ENCODE peak calls at places on chromosomes 13 and 19, in four cellular contexts. Q, X, I and U are unnamed samples.

GRCh38 chr19:40421468-40421778 is 4.4 kb downstream of the SERTAD1 start:
- DNase-seq in Q (no peak), X (no peak), I (no peak), U (no peak)

GRCh38 chr19:7492142-7493055 is 3.6 kb upstream of the PEX11G start:
- DNase-seq in Q (no peak), X (no peak), I (no peak), U (no peak)

GRCh38 chr13:98293570-98294142 is 116.6 kb upstream of the RNF113B start:
- DNase-seq in Q (no peak), X (no peak), I (no peak), U (no peak)

GRCh38 chr13:29496241-29496712 is 99.2 kb downstream of the SLC7A1 start:
- DNase-seq in Q (no peak), X (no peak), I (no peak), U (no peak)

GRCh38 chr19:10760268-10760944 is 42.5 kb downstream of the DNM2 start:
- DNase-seq in Q (peak), X (no peak), I (peak), U (no peak)

GRCh38 chr13:71169125-71169524 is 697.9 kb downstream of the DACH1 start:
- DNase-seq in Q (no peak), X (no peak), I (no peak), U (no peak)

GRCh38 chr13:51501592-51502205 is 48.9 kb upstream of the INTS6 start:
- DNase-seq in Q (no peak), X (no peak), I (peak), U (no peak)

GRCh38 chr19:15551183-15552004 is 43.1 kb downstream of the CYP4F22 start:
- DNase-seq in Q (peak), X (peak), I (no peak), U (peak)

GRCh38 chr19:38624822-38625221 is 5.8 kb downstream of the EIF3K start:
- DNase-seq in Q (no peak), X (no peak), I (no peak), U (no peak)

GRCh38 chr13:112127564-112127963 is 60.6 kb downstream of the SOX1 start:
- DNase-seq in Q (no peak), X (no peak), I (no peak), U (no peak)

GRCh38 chr13:111626371-111627305 is 306.2 kb downstream of the TEX29 start:
- DNase-seq in Q (no peak), X (no peak), I (no peak), U (no peak)

GRCh38 chr13:66673401-66673800 is 556.7 kb downstream of the PCDH9 start:
- DNase-seq in Q (no peak), X (no peak), I (no peak), U (no peak)

GRCh38 chr13:111337206-111337605 is 16.8 kb downstream of the TEX29 start:
- DNase-seq in Q (no peak), X (no peak), I (peak), U (no peak)

GRCh38 chr19:14556662-14557188 is 15.1 kb downstream of the NDUFB7 start:
- DNase-seq in Q (peak), X (peak), I (peak), U (peak)

GRCh38 chr19:7456964-7457541 is 31.8 kb downstream of the PEX11G start:
- DNase-seq in Q (no peak), X (no peak), I (no peak), U (no peak)

GRCh38 chr19:3132971-3133792 is 2.7 kb upstream of the GNA15 start:
- DNase-seq in Q (peak), X (no peak), I (peak), U (peak)

GRCh38 chr13:33057019-33057785 is 41.0 kb downstream of the KL start:
- DNase-seq in Q (no peak), X (peak), I (peak), U (peak)

GRCh38 chr19:27684293-27684692 is 1528.7 kb downstream of the UQCRFS1 start:
- DNase-seq in Q (no peak), X (no peak), I (no peak), U (no peak)

GRCh38 chr19:54393381-54393780 is 21.9 kb upstream of the TTYH1 start:
- DNase-seq in Q (no peak), X (no peak), I (no peak), U (no peak)

GRCh38 chr19:49890349-49891311 is 6.1 kb downstream of the IL4I1 start:
- DNase-seq in Q (peak), X (peak), I (no peak), U (peak)

GRCh38 chr13:79490326-79490725 is 9.4 kb downstream of the NDFIP2 start:
- DNase-seq in Q (no peak), X (no peak), I (no peak), U (no peak)

GRCh38 chr13:100443278-100443997 is 145.2 kb downstream of the GGACT start:
- DNase-seq in Q (no peak), X (no peak), I (no peak), U (no peak)

GRCh38 chr13:93029536-93029935 is 197.1 kb upstream of the GPC6 start:
- DNase-seq in Q (no peak), X (no peak), I (no peak), U (no peak)

GRCh38 chr13:93559718-93560117 is 333.1 kb downstream of the GPC6 start:
- DNase-seq in Q (no peak), X (peak), I (peak), U (no peak)

GRCh38 chr13:57739791-57740190 is 108.2 kb downstream of the PCDH17 start:
- DNase-seq in Q (no peak), X (no peak), I (no peak), U (no peak)

GRCh38 chr19:31519216-31519615 is 170.0 kb upstream of the TSHZ3 start:
- DNase-seq in Q (no peak), X (no peak), I (no peak), U (no peak)

GRCh38 chr13:26075498-26075897 is 23.7 kb upstream of the SHISA2 start:
- DNase-seq in Q (no peak), X (no peak), I (no peak), U (no peak)

GRCh38 chr13:58165617-58166016 is 534.1 kb downstream of the PCDH17 start:
- DNase-seq in Q (no peak), X (no peak), I (no peak), U (no peak)

GRCh38 chr13:21917046-21918010 is 246.5 kb downstream of the FGF9 start:
- DNase-seq in Q (no peak), X (no peak), I (no peak), U (no peak)

GRCh38 chr13:77749481-77749880 is 52.0 kb downstream of the SLAIN1 start:
- DNase-seq in Q (no peak), X (no peak), I (no peak), U (no peak)

GRCh38 chr19:31625056-31625455 is 275.8 kb upstream of the TSHZ3 start:
- DNase-seq in Q (no peak), X (no peak), I (no peak), U (no peak)

GRCh38 chr19:4310247-4311121 is 6.1 kb downstream of the FSD1 start:
- DNase-seq in Q (peak), X (no peak), I (no peak), U (no peak)

GRCh38 chr19:48842744-48843162 is 6.5 kb upstream of the HSD17B14 start:
- DNase-seq in Q (peak), X (peak), I (no peak), U (peak)

GRCh38 chr13:102569488-102569887 is 27.3 kb upstream of the TPP2 start:
- DNase-seq in Q (no peak), X (no peak), I (no peak), U (no peak)

GRCh38 chr13:24328145-24328544 is 18.8 kb downstream of the C1QTNF9 start:
- DNase-seq in Q (no peak), X (no peak), I (no peak), U (no peak)

GRCh38 chr13:98626298-98626940 is 49.5 kb upstream of the STK24 start:
- DNase-seq in Q (no peak), X (no peak), I (no peak), U (no peak)

GRCh38 chr19:5788422-5788821 is 2.5 kb downstream of the DUS3L start:
- DNase-seq in Q (no peak), X (no peak), I (no peak), U (no peak)
- TF ChIP-seq POLR2A in Q (no peak), X (no peak), I (no peak), U (no peak)

GRCh38 chr19:1523412-1524205 is at the start of gene PLK5:
- DNase-seq in Q (no peak), X (no peak), I (no peak), U (no peak)
- TF ChIP-seq POLR2A in Q (no peak), X (no peak), I (no peak), U (no peak)

DNA sequence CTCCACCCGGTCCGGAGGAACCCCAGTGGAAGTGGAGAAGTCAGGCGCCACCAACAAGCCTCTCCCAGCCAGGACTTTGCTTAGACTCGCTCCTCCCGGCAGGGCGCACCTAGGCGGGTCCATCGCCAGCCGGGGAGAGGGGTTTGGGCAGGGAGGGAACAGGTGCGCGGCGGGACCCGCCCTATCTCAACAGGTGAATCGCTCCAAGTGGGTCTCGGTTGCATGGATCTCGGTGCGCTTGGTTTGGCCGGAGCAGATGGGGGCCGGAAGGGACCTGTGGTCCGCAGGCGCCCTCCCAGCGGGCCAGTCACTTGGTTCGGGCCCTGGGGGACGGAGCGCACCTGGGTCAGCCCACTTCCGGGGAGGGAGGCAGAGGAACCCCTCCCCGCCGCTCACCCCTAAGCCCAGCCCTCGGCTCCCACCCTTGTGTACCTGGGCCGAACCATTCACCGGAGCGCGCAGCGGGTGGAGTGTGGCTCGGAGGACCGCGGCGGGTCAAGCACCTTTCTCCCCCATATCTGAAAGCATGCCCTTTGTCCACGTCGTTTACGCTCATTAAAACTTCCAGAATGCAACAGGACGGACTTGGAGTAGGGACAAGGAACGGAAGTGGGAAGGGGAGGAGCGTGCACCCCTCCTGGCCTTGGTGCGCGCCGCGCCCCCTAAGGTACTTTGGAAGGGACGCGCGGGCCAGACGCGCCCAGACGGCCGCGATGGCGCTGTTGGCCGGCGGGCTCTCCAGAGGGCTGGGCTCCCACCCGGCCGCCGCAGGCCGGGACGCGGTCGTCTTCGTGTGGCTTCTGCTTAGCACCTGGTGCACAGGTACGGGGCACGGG is at the start of gene LSR:
- DNase-seq in Q (peak), X (peak), I (no peak), U (no peak)
- TF ChIP-seq POLR2A in Q (peak), X (no peak), I (no peak), U (no peak)

GRCh38 chr19:45423589-45424190 is at the start of gene ERCC1:
- DNase-seq in Q (no peak), X (peak), I (peak), U (peak)
- TF ChIP-seq POLR2A in Q (peak), X (peak), I (peak), U (peak)

GRCh38 chr19:20664917-20665781 is 3.8 kb upstream of the ZNF626 start:
- DNase-seq in Q (no peak), X (no peak), I (no peak), U (no peak)
- TF ChIP-seq POLR2A in Q (no peak), X (no peak), I (no peak), U (no peak)

GRCh38 chr13:113837554-113838355 is 26.1 kb downstream of the GAS6 start:
- DNase-seq in Q (peak), X (peak), I (peak), U (peak)
- TF ChIP-seq POLR2A in Q (no peak), X (peak), I (peak), U (no peak)

GRCh38 chr19:45506246-45506990 is 861 bp upstream of the VASP start:
- DNase-seq in Q (peak), X (peak), I (peak), U (peak)
- TF ChIP-seq POLR2A in Q (peak), X (peak), I (peak), U (no peak)